ENCODE peak calls at places on chromosome 6, in six cellular contexts. One of them, this sample, is unnamed.

GRCh38 chr6:92564393-92564792 is 855.0 kb downstream of the EPHA7 start:
- DNase-seq in lower lobe of right lung: no peak
- DNase-seq in WTC11: no peak
- DNase-seq in pons: no peak
- DNase-seq in activated naive CD8-positive, alpha-beta T cell treated with anti-CD3 and anti-CD28 coated beads for 36 hours: no peak
- DNase-seq in aorta: no peak
- DNase-seq in this sample: no peak

GRCh38 chr6:35737413-35738211 is 780 bp downstream of the ARMC12 start:
- DNase-seq in pons: peak; percentile 86
- DNase-seq in aorta: no peak
- DNase-seq in WTC11: no peak
- DNase-seq in activated naive CD8-positive, alpha-beta T cell treated with anti-CD3 and anti-CD28 coated beads for 36 hours: no peak
- DNase-seq in lower lobe of right lung: no peak
- DNase-seq in this sample: no peak

GRCh38 chr6:105317607-105318533 is 85.0 kb downstream of the PREP start:
- DNase-seq in aorta: no peak
- DNase-seq in pons: no peak
- DNase-seq in WTC11: peak; percentile 33
- DNase-seq in activated naive CD8-positive, alpha-beta T cell treated with anti-CD3 and anti-CD28 coated beads for 36 hours: no peak
- DNase-seq in lower lobe of right lung: no peak
- DNase-seq in this sample: no peak

GRCh38 chr6:7725849-7726415 is at the start of gene BMP6:
- DNase-seq in WTC11: peak; percentile 95
- DNase-seq in lower lobe of right lung: peak; percentile 93
- DNase-seq in activated naive CD8-positive, alpha-beta T cell treated with anti-CD3 and anti-CD28 coated beads for 36 hours: peak; percentile 72
- DNase-seq in aorta: peak; percentile 86
- DNase-seq in pons: peak; percentile 78
- DNase-seq in this sample: peak; percentile 47

GRCh38 chr6:159301277-159301676 is 132.1 kb downstream of the FNDC1 start:
- DNase-seq in pons: no peak
- DNase-seq in activated naive CD8-positive, alpha-beta T cell treated with anti-CD3 and anti-CD28 coated beads for 36 hours: no peak
- DNase-seq in lower lobe of right lung: no peak
- DNase-seq in aorta: no peak
- DNase-seq in WTC11: no peak
- DNase-seq in this sample: no peak

GRCh38 chr6:168264593-168265335 is 54.8 kb downstream of the DACT2 start:
- DNase-seq in WTC11: no peak
- DNase-seq in pons: no peak
- DNase-seq in aorta: no peak
- DNase-seq in activated naive CD8-positive, alpha-beta T cell treated with anti-CD3 and anti-CD28 coated beads for 36 hours: no peak
- DNase-seq in lower lobe of right lung: no peak
- DNase-seq in this sample: no peak

GRCh38 chr6:160261991-160262718 is 3.5 kb upstream of the SLC22A2 start:
- DNase-seq in WTC11: no peak
- DNase-seq in aorta: no peak
- DNase-seq in lower lobe of right lung: no peak
- DNase-seq in activated naive CD8-positive, alpha-beta T cell treated with anti-CD3 and anti-CD28 coated beads for 36 hours: no peak
- DNase-seq in pons: no peak
- DNase-seq in this sample: no peak

GRCh38 chr6:39296745-39297640 is 17.2 kb downstream of the KCNK17 start:
- DNase-seq in lower lobe of right lung: no peak
- DNase-seq in aorta: peak; percentile 74
- DNase-seq in WTC11: no peak
- DNase-seq in activated naive CD8-positive, alpha-beta T cell treated with anti-CD3 and anti-CD28 coated beads for 36 hours: no peak
- DNase-seq in pons: no peak
- DNase-seq in this sample: no peak

GRCh38 chr6:20464041-20464440 is 62.4 kb downstream of the E2F3 start:
- DNase-seq in WTC11: no peak
- DNase-seq in aorta: no peak
- DNase-seq in activated naive CD8-positive, alpha-beta T cell treated with anti-CD3 and anti-CD28 coated beads for 36 hours: no peak
- DNase-seq in pons: no peak
- DNase-seq in lower lobe of right lung: no peak
- DNase-seq in this sample: no peak

GRCh38 chr6:155041781-155042279 is 46.7 kb downstream of the TIAM2 start:
- DNase-seq in lower lobe of right lung: no peak
- DNase-seq in WTC11: no peak
- DNase-seq in aorta: no peak
- DNase-seq in pons: peak; percentile 8
- DNase-seq in activated naive CD8-positive, alpha-beta T cell treated with anti-CD3 and anti-CD28 coated beads for 36 hours: no peak
- DNase-seq in this sample: no peak

GRCh38 chr6:2866183-2866846 is 24.7 kb upstream of the SERPINB1 start:
- DNase-seq in lower lobe of right lung: no peak
- DNase-seq in activated naive CD8-positive, alpha-beta T cell treated with anti-CD3 and anti-CD28 coated beads for 36 hours: no peak
- DNase-seq in pons: no peak
- DNase-seq in WTC11: no peak
- DNase-seq in aorta: no peak
- DNase-seq in this sample: no peak

GRCh38 chr6:34338811-34339210 is 53.7 kb downstream of the NUDT3 start:
- DNase-seq in pons: no peak
- DNase-seq in lower lobe of right lung: no peak
- DNase-seq in aorta: no peak
- DNase-seq in WTC11: no peak
- DNase-seq in activated naive CD8-positive, alpha-beta T cell treated with anti-CD3 and anti-CD28 coated beads for 36 hours: no peak
- DNase-seq in this sample: no peak